ENCODE peak calls at places on chromosome 2, in nine cellular contexts. Y, W, L, O, Z, E, V, P and G are unnamed samples.

GRCh38 chr2:50597206-50597605 is 434.7 kb downstream of the NRXN1 start:
- DNase-seq in Y (no peak), W (no peak), L (no peak), O (no peak), Z (no peak), E (no peak), V (no peak), P (no peak), G (no peak)

GRCh38 chr2:231689509-231689893 is 18.8 kb upstream of the PTMA start:
- DNase-seq in Y (no peak), W (no peak), L (no peak), O (no peak), Z (no peak), E (no peak), V (no peak), P (no peak), G (no peak)

GRCh38 chr2:203690110-203691047 is 16.1 kb upstream of the CD28 start:
- DNase-seq in Y (peak; percentile 15), W (peak; percentile 65), L (no peak), O (no peak), Z (no peak), E (peak; percentile 50), V (no peak), P (no peak), G (no peak)

GRCh38 chr2:71646028-71646427 is 192.7 kb downstream of the DYSF start:
- DNase-seq in Y (no peak), W (peak; percentile 90), L (no peak), O (no peak), Z (no peak), E (peak; percentile 44), V (peak; percentile 73), P (no peak), G (no peak)

GRCh38 chr2:165462433-165462832 is 7.1 kb upstream of the CSRNP3 start:
- DNase-seq in Y (no peak), W (no peak), L (no peak), O (no peak), Z (no peak), E (no peak), V (no peak), P (no peak), G (no peak)

GRCh38 chr2:185436787-185437372 is 301.7 kb upstream of the FSIP2 start:
- DNase-seq in Y (no peak), W (no peak), L (no peak), O (no peak), Z (no peak), E (no peak), V (no peak), P (no peak), G (no peak)

GRCh38 chr2:46438102-46438501 is 41.3 kb upstream of the TMEM247 start:
- DNase-seq in Y (no peak), W (no peak), L (no peak), O (no peak), Z (no peak), E (no peak), V (no peak), P (no peak), G (no peak)

GRCh38 chr2:23497063-23497462 is 112.1 kb downstream of the KLHL29 start:
- DNase-seq in Y (no peak), W (peak; percentile 47), L (peak; percentile 72), O (peak; percentile 68), Z (no peak), E (peak; percentile 70), V (no peak), P (no peak), G (no peak)

GRCh38 chr2:205746408-205746785 is 64.1 kb downstream of the NRP2 start:
- DNase-seq in Y (no peak), W (no peak), L (no peak), O (no peak), Z (no peak), E (no peak), V (peak; percentile 26), P (no peak), G (no peak)